ENCODE peak calls at places on chromosomes 4 and X, in nine cellular contexts. V, B, O, S, Y, A, X, J and Z are unnamed samples.

GRCh38 chrX:48695524-48695875 is 1.0 kb upstream of the SUV39H1 start:
- DNase-seq in V (peak), B (no peak), O (peak), S (no peak), Y (no peak), A (no peak), X (no peak), J (no peak), Z (no peak)

GRCh38 chr4:105088110-105088879 is 58.4 kb upstream of the TET2 start:
- DNase-seq in V (peak), B (peak), O (peak), S (no peak), Y (no peak), A (peak), X (no peak), J (peak), Z (peak)

GRCh38 chrX:73922856-73923429 is 359.9 kb downstream of the CHIC1 start:
- DNase-seq in V (peak), B (no peak), O (peak), S (no peak), Y (no peak), A (no peak), X (no peak), J (no peak), Z (no peak)

GRCh38 chrX:51837926-51838325 is 55.5 kb upstream of the MAGED1 start:
- DNase-seq in V (peak), B (no peak), O (peak), S (peak), Y (no peak), A (peak), X (no peak), J (peak), Z (peak)

GRCh38 chr4:25628441-25628840 is 27.2 kb upstream of the SLC34A2 start:
- DNase-seq in V (no peak), B (no peak), O (no peak), S (no peak), Y (no peak), A (no peak), X (no peak), J (no peak), Z (no peak)

GRCh38 chr4:15303052-15303641 is 124.7 kb upstream of the C1QTNF7 start:
- DNase-seq in V (peak), B (peak), O (peak), S (no peak), Y (no peak), A (peak), X (no peak), J (no peak), Z (peak)

GRCh38 chr4:38144029-38144428 is 183.8 kb downstream of the PTTG2 start:
- DNase-seq in V (no peak), B (no peak), O (no peak), S (no peak), Y (no peak), A (no peak), X (no peak), J (no peak), Z (no peak)

GRCh38 chrX:38652934-38653442 is 91.6 kb downstream of the TSPAN7 start:
- DNase-seq in V (no peak), B (no peak), O (no peak), S (no peak), Y (no peak), A (no peak), X (no peak), J (no peak), Z (no peak)

GRCh38 chrX:24259544-24260240 is 54.2 kb downstream of the SUPT20HL2 start:
- DNase-seq in V (peak), B (peak), O (peak), S (no peak), Y (no peak), A (peak), X (peak), J (peak), Z (no peak)

GRCh38 chrX:68932611-68933010 is 103.8 kb downstream of the EFNB1 start:
- DNase-seq in V (no peak), B (no peak), O (no peak), S (no peak), Y (no peak), A (no peak), X (no peak), J (no peak), Z (no peak)

DNA sequence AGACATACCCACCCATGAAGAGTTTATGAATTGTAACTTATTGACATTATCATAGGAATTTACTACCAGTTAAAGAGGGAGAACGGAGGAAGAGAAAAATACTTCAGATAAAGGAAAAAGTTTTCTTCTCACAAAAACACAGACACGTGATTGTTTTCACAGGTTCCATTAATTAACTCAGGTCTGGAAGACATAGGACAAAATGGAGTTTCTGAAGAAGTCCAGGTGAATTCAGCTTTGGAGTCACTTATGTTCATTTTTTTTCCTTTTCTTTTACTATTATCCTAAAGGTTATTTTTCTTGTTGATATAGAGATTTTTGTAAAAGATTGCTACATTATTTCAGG is 20.5 kb downstream of the NIPAL1 start:
- DNase-seq in V (no peak), B (no peak), O (no peak), S (no peak), Y (no peak), A (no peak), X (no peak), J (no peak), Z (no peak)
- H3K4me3 ChIP-seq in V (no peak), B (no peak), O (no peak), S (no peak), Y (no peak), A (no peak), X (no peak), J (no peak), Z (no peak)

GRCh38 chrX:19535481-19535880 is 20.2 kb upstream of the MAP3K15 start:
- DNase-seq in V (peak), B (no peak), O (no peak), S (no peak), Y (no peak), A (peak), X (no peak), J (no peak), Z (no peak)
- TF ChIP-seq CTCF in V (peak), B (peak), O (peak), S (peak), Y (no peak), A (peak), X (peak), J (no peak), Z (peak)

GRCh38 chrX:46994096-46994495 is 81.9 kb downstream of the JADE3 start:
- DNase-seq in V (peak), B (no peak), O (no peak), S (no peak), Y (no peak), A (no peak), X (no peak), J (no peak), Z (no peak)

GRCh38 chrX:46991664-46992063 is 79.4 kb downstream of the JADE3 start:
- DNase-seq in V (no peak), B (no peak), O (no peak), S (no peak), Y (no peak), A (no peak), X (no peak), J (no peak), Z (no peak)

GRCh38 chrX:46989548-46989947 is 77.3 kb downstream of the JADE3 start:
- DNase-seq in V (no peak), B (no peak), O (no peak), S (no peak), Y (no peak), A (no peak), X (no peak), J (no peak), Z (no peak)

GRCh38 chrX:46992070-46992469 is 79.8 kb downstream of the JADE3 start:
- DNase-seq in V (no peak), B (no peak), O (no peak), S (no peak), Y (no peak), A (no peak), X (no peak), J (no peak), Z (no peak)
- H3K4me3 ChIP-seq in V (no peak), B (no peak), O (no peak), S (no peak), Y (no peak), A (no peak), X (no peak), J (no peak), Z (no peak)

DNA sequence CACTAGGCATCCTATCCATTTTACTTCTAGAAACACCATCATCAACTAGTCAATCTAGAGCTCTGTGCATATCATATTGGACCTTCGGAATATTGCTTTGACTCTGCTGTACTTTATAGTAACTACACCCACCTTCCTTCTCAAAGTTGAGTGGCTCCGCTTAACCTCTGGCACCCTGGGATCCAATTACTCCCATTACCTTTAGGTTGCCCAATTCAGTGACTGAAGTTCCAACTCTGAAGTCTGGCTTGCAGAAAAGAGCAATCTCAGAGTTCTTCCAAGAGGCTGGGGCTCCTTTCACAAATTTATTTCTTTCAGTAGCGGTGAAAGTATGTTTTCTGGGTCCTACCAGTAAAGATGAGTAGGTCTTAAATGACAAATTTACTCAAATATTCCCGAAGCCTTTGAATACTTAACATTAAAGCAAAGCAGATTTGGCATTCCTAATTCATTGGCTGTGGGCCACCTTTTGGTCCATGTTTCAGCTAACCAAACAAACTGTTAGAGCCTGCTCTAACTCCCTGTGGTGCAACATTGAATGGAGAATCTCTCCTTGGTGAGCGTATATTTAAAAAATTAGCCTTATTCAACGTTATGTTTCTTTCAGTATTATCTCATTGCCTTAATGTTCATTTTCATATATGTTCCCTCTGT is 1215.8 kb downstream of the RAPGEF2 start:
- DNase-seq in V (no peak), B (no peak), O (peak), S (no peak), Y (no peak), A (no peak), X (no peak), J (no peak), Z (no peak)
- TF ChIP-seq CTCF in V (no peak), B (no peak), O (no peak), S (no peak), Y (no peak), A (no peak), X (no peak), J (no peak), Z (no peak)

DNA sequence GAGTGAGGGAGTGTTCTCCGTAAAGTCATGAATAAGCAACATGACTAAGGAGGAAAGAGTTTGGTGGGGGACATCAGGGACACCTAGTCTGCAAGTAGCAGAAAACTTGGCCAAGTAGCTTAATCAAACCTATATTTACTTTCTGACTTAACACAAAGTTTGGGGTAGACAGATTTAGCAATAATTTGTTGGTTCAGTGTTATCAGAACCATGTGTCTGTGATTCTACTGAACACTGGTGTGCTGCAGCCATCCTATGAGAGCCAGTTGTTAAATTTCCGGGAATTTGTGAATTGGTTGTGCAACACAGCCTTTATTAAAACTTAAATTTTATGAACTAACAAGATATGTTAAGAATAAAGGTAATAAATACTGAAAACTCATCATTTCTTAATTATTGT is 469.3 kb downstream of the C4orf33 start:
- DNase-seq in V (no peak), B (no peak), O (no peak), S (no peak), Y (no peak), A (no peak), X (no peak), J (no peak), Z (no peak)
- H3K4me3 ChIP-seq in V (no peak), B (no peak), O (no peak), S (no peak), Y (no peak), A (no peak), X (no peak), J (no peak), Z (no peak)

GRCh38 chrX:649166-649565 is 18.6 kb downstream of the SHOX start:
- DNase-seq in V (no peak), B (no peak), O (no peak), S (no peak), Y (no peak), A (no peak), X (no peak), J (no peak), Z (no peak)

GRCh38 chrX:650801-651200 is 20.2 kb downstream of the SHOX start:
- DNase-seq in V (no peak), B (no peak), O (no peak), S (no peak), Y (no peak), A (no peak), X (no peak), J (no peak), Z (no peak)

GRCh38 chrX:650274-650673 is 19.7 kb downstream of the SHOX start:
- DNase-seq in V (no peak), B (no peak), O (no peak), S (no peak), Y (no peak), A (no peak), X (no peak), J (no peak), Z (no peak)

GRCh38 chrX:651922-652775 is 21.6 kb downstream of the SHOX start:
- DNase-seq in V (no peak), B (no peak), O (no peak), S (no peak), Y (no peak), A (no peak), X (no peak), J (no peak), Z (no peak)

DNA sequence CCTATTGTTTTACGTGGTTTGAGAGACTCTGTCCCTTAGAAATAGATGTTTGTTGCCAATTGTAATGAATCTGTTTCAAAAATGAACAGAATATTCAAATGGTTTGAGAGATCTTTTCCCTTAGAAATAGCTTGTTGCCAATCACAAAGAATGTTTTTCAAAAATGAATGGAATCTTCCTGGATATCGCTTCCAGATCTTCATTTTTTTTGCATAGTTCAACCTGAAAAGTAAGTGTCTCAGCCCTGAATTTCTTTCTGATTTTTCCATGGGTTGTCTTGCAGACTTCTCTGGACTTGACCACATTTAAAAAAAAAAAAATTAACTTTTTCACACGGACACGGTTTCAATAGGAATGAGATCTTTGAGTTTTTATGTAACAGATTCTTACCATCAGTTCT is 22.7 kb downstream of the SHOX start:
- DNase-seq in V (no peak), B (no peak), O (no peak), S (no peak), Y (no peak), A (no peak), X (no peak), J (no peak), Z (no peak)
- TF ChIP-seq CTCF in V (no peak), B (no peak), O (no peak), S (no peak), Y (no peak), A (no peak), X (no peak), J (no peak), Z (no peak)

DNA sequence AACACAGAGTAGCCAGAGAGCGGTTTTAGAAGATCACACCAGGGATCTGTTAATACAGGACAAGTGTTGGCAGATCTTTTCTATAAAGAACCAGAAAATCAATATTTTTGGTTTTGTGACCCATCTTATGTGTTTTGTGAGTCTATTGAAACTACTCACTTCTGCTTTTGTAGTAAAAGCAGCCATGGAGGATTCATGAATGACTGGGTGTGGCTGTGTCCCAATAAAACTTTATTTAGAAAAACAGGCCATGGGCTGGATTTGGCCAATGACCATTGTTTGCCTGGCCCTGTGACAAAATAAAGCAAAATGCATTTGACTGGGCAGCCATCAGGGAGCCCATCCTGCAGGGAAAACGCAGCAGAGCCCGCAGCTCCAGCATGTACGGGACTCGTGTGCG is 99.9 kb upstream of the ADRA2C start:
- DNase-seq in V (no peak), B (no peak), O (no peak), S (no peak), Y (no peak), A (no peak), X (no peak), J (no peak), Z (no peak)
- H3K4me3 ChIP-seq in V (no peak), B (no peak), O (no peak), S (no peak), Y (no peak), A (no peak), X (no peak), J (no peak), Z (no peak)